ENCODE peak calls at places on chromosome 17, in eight cellular contexts. One of them, this sample, is unnamed.

GRCh38 chr17:78041401-78042179 is 83.1 kb downstream of the TNRC6C start:
- DNase-seq in amniotic stem cell: no peak
- DNase-seq in central memory CD8-positive, alpha-beta T cell: no peak
- DNase-seq in cortex of kidney: no peak
- DNase-seq in T-helper 2 cell: no peak
- DNase-seq in activated effector memory CD4-positive, alpha-beta T cell treated with Interleukin-2 at 50 U/mL for 16 hours: no peak
- DNase-seq in RPMI7951: peak; percentile 17
- DNase-seq in GM10248: no peak
- DNase-seq in this sample: no peak

GRCh38 chr17:40430272-40431230 is 12.7 kb upstream of the IGFBP4 start:
- DNase-seq in RPMI7951: no peak
- DNase-seq in T-helper 2 cell: no peak
- DNase-seq in activated effector memory CD4-positive, alpha-beta T cell treated with Interleukin-2 at 50 U/mL for 16 hours: no peak
- DNase-seq in central memory CD8-positive, alpha-beta T cell: no peak
- DNase-seq in cortex of kidney: no peak
- DNase-seq in amniotic stem cell: no peak
- DNase-seq in GM10248: no peak
- DNase-seq in this sample: no peak

GRCh38 chr17:77598241-77598620 is 360.3 kb upstream of the TNRC6C start:
- DNase-seq in GM10248: no peak
- DNase-seq in RPMI7951: no peak
- DNase-seq in cortex of kidney: no peak
- DNase-seq in central memory CD8-positive, alpha-beta T cell: no peak
- DNase-seq in amniotic stem cell: no peak
- DNase-seq in T-helper 2 cell: no peak
- DNase-seq in activated effector memory CD4-positive, alpha-beta T cell treated with Interleukin-2 at 50 U/mL for 16 hours: no peak
- DNase-seq in this sample: no peak

GRCh38 chr17:78401246-78401645 is 22.8 kb downstream of the PGS1 start:
- DNase-seq in T-helper 2 cell: no peak
- DNase-seq in RPMI7951: peak; percentile 89
- DNase-seq in activated effector memory CD4-positive, alpha-beta T cell treated with Interleukin-2 at 50 U/mL for 16 hours: no peak
- DNase-seq in central memory CD8-positive, alpha-beta T cell: no peak
- DNase-seq in GM10248: no peak
- DNase-seq in amniotic stem cell: no peak
- DNase-seq in cortex of kidney: no peak
- DNase-seq in this sample: no peak

GRCh38 chr17:57404073-57404472 is 147.8 kb downstream of the MSI2 start:
- DNase-seq in T-helper 2 cell: no peak
- DNase-seq in amniotic stem cell: no peak
- DNase-seq in GM10248: peak; percentile 41
- DNase-seq in activated effector memory CD4-positive, alpha-beta T cell treated with Interleukin-2 at 50 U/mL for 16 hours: no peak
- DNase-seq in central memory CD8-positive, alpha-beta T cell: no peak
- DNase-seq in cortex of kidney: no peak
- DNase-seq in RPMI7951: no peak
- DNase-seq in this sample: no peak

GRCh38 chr17:56613131-56613530 is 19.6 kb downstream of the NOG start:
- DNase-seq in RPMI7951: no peak
- DNase-seq in cortex of kidney: no peak
- DNase-seq in activated effector memory CD4-positive, alpha-beta T cell treated with Interleukin-2 at 50 U/mL for 16 hours: no peak
- DNase-seq in amniotic stem cell: no peak
- DNase-seq in T-helper 2 cell: no peak
- DNase-seq in GM10248: no peak
- DNase-seq in central memory CD8-positive, alpha-beta T cell: no peak
- DNase-seq in this sample: no peak

GRCh38 chr17:77842148-77842905 is 116.2 kb upstream of the TNRC6C start:
- DNase-seq in GM10248: no peak
- DNase-seq in cortex of kidney: no peak
- DNase-seq in T-helper 2 cell: no peak
- DNase-seq in activated effector memory CD4-positive, alpha-beta T cell treated with Interleukin-2 at 50 U/mL for 16 hours: no peak
- DNase-seq in amniotic stem cell: no peak
- DNase-seq in RPMI7951: peak; percentile 18
- DNase-seq in central memory CD8-positive, alpha-beta T cell: no peak
- DNase-seq in this sample: no peak

GRCh38 chr17:48484850-48485249 is 46.0 kb downstream of the HOXB1 start:
- DNase-seq in amniotic stem cell: no peak
- DNase-seq in GM10248: no peak
- DNase-seq in RPMI7951: peak; percentile 91
- DNase-seq in cortex of kidney: no peak
- DNase-seq in T-helper 2 cell: no peak
- DNase-seq in central memory CD8-positive, alpha-beta T cell: no peak
- DNase-seq in activated effector memory CD4-positive, alpha-beta T cell treated with Interleukin-2 at 50 U/mL for 16 hours: no peak
- DNase-seq in this sample: no peak

GRCh38 chr17:61463068-61463980 is 11.1 kb downstream of the TBX4 start:
- DNase-seq in RPMI7951: no peak
- DNase-seq in central memory CD8-positive, alpha-beta T cell: no peak
- DNase-seq in GM10248: no peak
- DNase-seq in amniotic stem cell: no peak
- DNase-seq in activated effector memory CD4-positive, alpha-beta T cell treated with Interleukin-2 at 50 U/mL for 16 hours: no peak
- DNase-seq in T-helper 2 cell: no peak
- DNase-seq in cortex of kidney: no peak
- DNase-seq in this sample: no peak

GRCh38 chr17:81453049-81453448 is 57.8 kb downstream of the BAHCC1 start:
- DNase-seq in T-helper 2 cell: no peak
- DNase-seq in activated effector memory CD4-positive, alpha-beta T cell treated with Interleukin-2 at 50 U/mL for 16 hours: no peak
- DNase-seq in cortex of kidney: no peak
- DNase-seq in central memory CD8-positive, alpha-beta T cell: no peak
- DNase-seq in RPMI7951: no peak
- DNase-seq in amniotic stem cell: no peak
- DNase-seq in GM10248: no peak
- DNase-seq in this sample: no peak

GRCh38 chr17:78664476-78665384 is 87.5 kb upstream of the DNAH17 start:
- DNase-seq in GM10248: no peak
- DNase-seq in central memory CD8-positive, alpha-beta T cell: no peak
- DNase-seq in T-helper 2 cell: no peak
- DNase-seq in cortex of kidney: no peak
- DNase-seq in RPMI7951: no peak
- DNase-seq in amniotic stem cell: no peak
- DNase-seq in activated effector memory CD4-positive, alpha-beta T cell treated with Interleukin-2 at 50 U/mL for 16 hours: no peak
- DNase-seq in this sample: no peak

GRCh38 chr17:17533901-17534441 is 37.8 kb upstream of the RASD1 start:
- DNase-seq in activated effector memory CD4-positive, alpha-beta T cell treated with Interleukin-2 at 50 U/mL for 16 hours: no peak
- DNase-seq in central memory CD8-positive, alpha-beta T cell: no peak
- DNase-seq in RPMI7951: no peak
- DNase-seq in cortex of kidney: no peak
- DNase-seq in GM10248: no peak
- DNase-seq in amniotic stem cell: no peak
- DNase-seq in T-helper 2 cell: no peak
- DNase-seq in this sample: no peak

GRCh38 chr17:56779898-56780777 is 53.6 kb downstream of the C17orf67 start:
- DNase-seq in GM10248: peak; percentile 88
- DNase-seq in amniotic stem cell: peak; percentile 26
- DNase-seq in RPMI7951: peak; percentile 52
- DNase-seq in activated effector memory CD4-positive, alpha-beta T cell treated with Interleukin-2 at 50 U/mL for 16 hours: peak; percentile 83
- DNase-seq in central memory CD8-positive, alpha-beta T cell: peak; percentile 79
- DNase-seq in cortex of kidney: peak; percentile 13
- DNase-seq in T-helper 2 cell: peak; percentile 69
- DNase-seq in this sample: peak; percentile 22

GRCh38 chr17:46733837-46734516 is 84.5 kb downstream of the WNT3 start:
- DNase-seq in amniotic stem cell: no peak
- DNase-seq in GM10248: no peak
- DNase-seq in RPMI7951: peak; percentile 42
- DNase-seq in central memory CD8-positive, alpha-beta T cell: no peak
- DNase-seq in cortex of kidney: no peak
- DNase-seq in T-helper 2 cell: no peak
- DNase-seq in activated effector memory CD4-positive, alpha-beta T cell treated with Interleukin-2 at 50 U/mL for 16 hours: no peak
- DNase-seq in this sample: peak; percentile 46

GRCh38 chr17:1573932-1574696 is 11.5 kb upstream of the PITPNA start:
- DNase-seq in RPMI7951: peak; percentile 65
- DNase-seq in GM10248: peak; percentile 93
- DNase-seq in cortex of kidney: no peak
- DNase-seq in T-helper 2 cell: peak; percentile 12
- DNase-seq in activated effector memory CD4-positive, alpha-beta T cell treated with Interleukin-2 at 50 U/mL for 16 hours: peak; percentile 11
- DNase-seq in amniotic stem cell: peak; percentile 45
- DNase-seq in central memory CD8-positive, alpha-beta T cell: no peak
- DNase-seq in this sample: no peak

GRCh38 chr17:50883850-50884291 is 17.7 kb upstream of the TOB1 start:
- DNase-seq in amniotic stem cell: no peak
- DNase-seq in activated effector memory CD4-positive, alpha-beta T cell treated with Interleukin-2 at 50 U/mL for 16 hours: no peak
- DNase-seq in GM10248: peak; percentile 49
- DNase-seq in cortex of kidney: no peak
- DNase-seq in central memory CD8-positive, alpha-beta T cell: no peak
- DNase-seq in RPMI7951: no peak
- DNase-seq in T-helper 2 cell: no peak
- DNase-seq in this sample: no peak

GRCh38 chr17:81263371-81264181 is 24.5 kb downstream of the NDUFAF8 start:
- DNase-seq in activated effector memory CD4-positive, alpha-beta T cell treated with Interleukin-2 at 50 U/mL for 16 hours: no peak
- DNase-seq in amniotic stem cell: no peak
- DNase-seq in T-helper 2 cell: no peak
- DNase-seq in central memory CD8-positive, alpha-beta T cell: no peak
- DNase-seq in GM10248: no peak
- DNase-seq in cortex of kidney: no peak
- DNase-seq in RPMI7951: no peak
- DNase-seq in this sample: no peak

GRCh38 chr17:13647551-13647950 is 45.8 kb upstream of the HS3ST3A1 start:
- DNase-seq in T-helper 2 cell: no peak
- DNase-seq in central memory CD8-positive, alpha-beta T cell: no peak
- DNase-seq in GM10248: no peak
- DNase-seq in activated effector memory CD4-positive, alpha-beta T cell treated with Interleukin-2 at 50 U/mL for 16 hours: no peak
- DNase-seq in amniotic stem cell: no peak
- DNase-seq in cortex of kidney: no peak
- DNase-seq in RPMI7951: no peak
- DNase-seq in this sample: no peak

GRCh38 chr17:81148986-81149533 is 16.2 kb upstream of the PVALEF start:
- DNase-seq in central memory CD8-positive, alpha-beta T cell: no peak
- DNase-seq in activated effector memory CD4-positive, alpha-beta T cell treated with Interleukin-2 at 50 U/mL for 16 hours: no peak
- DNase-seq in amniotic stem cell: no peak
- DNase-seq in cortex of kidney: no peak
- DNase-seq in RPMI7951: no peak
- DNase-seq in T-helper 2 cell: no peak
- DNase-seq in GM10248: no peak
- DNase-seq in this sample: no peak

GRCh38 chr17:40564883-40565744 is at the start of gene CCR7:
- DNase-seq in central memory CD8-positive, alpha-beta T cell: peak; percentile 86
- DNase-seq in T-helper 2 cell: peak; percentile 85
- DNase-seq in GM10248: peak; percentile 65
- DNase-seq in cortex of kidney: no peak
- DNase-seq in RPMI7951: no peak
- DNase-seq in activated effector memory CD4-positive, alpha-beta T cell treated with Interleukin-2 at 50 U/mL for 16 hours: peak; percentile 80
- DNase-seq in amniotic stem cell: no peak
- DNase-seq in this sample: no peak

GRCh38 chr17:8489841-8490240 is 54.2 kb downstream of the NDEL1 start:
- DNase-seq in RPMI7951: no peak
- DNase-seq in amniotic stem cell: no peak
- DNase-seq in central memory CD8-positive, alpha-beta T cell: no peak
- DNase-seq in T-helper 2 cell: no peak
- DNase-seq in GM10248: no peak
- DNase-seq in cortex of kidney: no peak
- DNase-seq in activated effector memory CD4-positive, alpha-beta T cell treated with Interleukin-2 at 50 U/mL for 16 hours: no peak
- DNase-seq in this sample: no peak

GRCh38 chr17:41977991-41978390 is 11.4 kb downstream of the CNP start:
- DNase-seq in cortex of kidney: no peak
- DNase-seq in RPMI7951: no peak
- DNase-seq in central memory CD8-positive, alpha-beta T cell: no peak
- DNase-seq in GM10248: no peak
- DNase-seq in activated effector memory CD4-positive, alpha-beta T cell treated with Interleukin-2 at 50 U/mL for 16 hours: no peak
- DNase-seq in T-helper 2 cell: no peak
- DNase-seq in amniotic stem cell: no peak
- DNase-seq in this sample: no peak

GRCh38 chr17:47072881-47073280 is 93.8 kb upstream of the RPRML start:
- DNase-seq in activated effector memory CD4-positive, alpha-beta T cell treated with Interleukin-2 at 50 U/mL for 16 hours: no peak
- DNase-seq in T-helper 2 cell: no peak
- DNase-seq in GM10248: no peak
- DNase-seq in cortex of kidney: no peak
- DNase-seq in RPMI7951: peak; percentile 86
- DNase-seq in central memory CD8-positive, alpha-beta T cell: no peak
- DNase-seq in amniotic stem cell: no peak
- DNase-seq in this sample: no peak

GRCh38 chr17:78997231-78997741 is 12.3 kb downstream of the CANT1 start:
- DNase-seq in amniotic stem cell: no peak
- DNase-seq in RPMI7951: no peak
- DNase-seq in cortex of kidney: no peak
- DNase-seq in T-helper 2 cell: no peak
- DNase-seq in central memory CD8-positive, alpha-beta T cell: no peak
- DNase-seq in GM10248: no peak
- DNase-seq in activated effector memory CD4-positive, alpha-beta T cell treated with Interleukin-2 at 50 U/mL for 16 hours: no peak
- DNase-seq in this sample: no peak

GRCh38 chr17:7445011-7445927 is at the start of gene CHRNB1:
- DNase-seq in activated effector memory CD4-positive, alpha-beta T cell treated with Interleukin-2 at 50 U/mL for 16 hours: peak; percentile 19
- DNase-seq in central memory CD8-positive, alpha-beta T cell: no peak
- DNase-seq in RPMI7951: peak; percentile 61
- DNase-seq in GM10248: peak; percentile 71
- DNase-seq in amniotic stem cell: no peak
- DNase-seq in T-helper 2 cell: no peak
- DNase-seq in cortex of kidney: no peak
- DNase-seq in this sample: no peak

GRCh38 chr17:59038734-59039133 is 67.9 kb downstream of the TRIM37 start:
- DNase-seq in amniotic stem cell: no peak
- DNase-seq in cortex of kidney: no peak
- DNase-seq in central memory CD8-positive, alpha-beta T cell: no peak
- DNase-seq in activated effector memory CD4-positive, alpha-beta T cell treated with Interleukin-2 at 50 U/mL for 16 hours: no peak
- DNase-seq in T-helper 2 cell: no peak
- DNase-seq in RPMI7951: no peak
- DNase-seq in GM10248: no peak
- DNase-seq in this sample: no peak

GRCh38 chr17:49132317-49132698 is 261 bp upstream of the B4GALNT2 start:
- DNase-seq in central memory CD8-positive, alpha-beta T cell: no peak
- DNase-seq in GM10248: no peak
- DNase-seq in activated effector memory CD4-positive, alpha-beta T cell treated with Interleukin-2 at 50 U/mL for 16 hours: no peak
- DNase-seq in amniotic stem cell: no peak
- DNase-seq in RPMI7951: no peak
- DNase-seq in T-helper 2 cell: no peak
- DNase-seq in cortex of kidney: no peak
- DNase-seq in this sample: no peak

GRCh38 chr17:39225308-39225973 is at the start of gene STAC2:
- DNase-seq in amniotic stem cell: no peak
- DNase-seq in central memory CD8-positive, alpha-beta T cell: no peak
- DNase-seq in RPMI7951: no peak
- DNase-seq in GM10248: no peak
- DNase-seq in cortex of kidney: no peak
- DNase-seq in activated effector memory CD4-positive, alpha-beta T cell treated with Interleukin-2 at 50 U/mL for 16 hours: no peak
- DNase-seq in T-helper 2 cell: no peak
- DNase-seq in this sample: no peak

GRCh38 chr17:6853764-6854442 is 22.4 kb upstream of the TEKT1 start:
- DNase-seq in GM10248: peak; percentile 54
- DNase-seq in amniotic stem cell: no peak
- DNase-seq in RPMI7951: no peak
- DNase-seq in T-helper 2 cell: no peak
- DNase-seq in central memory CD8-positive, alpha-beta T cell: no peak
- DNase-seq in activated effector memory CD4-positive, alpha-beta T cell treated with Interleukin-2 at 50 U/mL for 16 hours: no peak
- DNase-seq in cortex of kidney: no peak
- DNase-seq in this sample: no peak

GRCh38 chr17:49616546-49617205 is 41.0 kb downstream of the NXPH3 start:
- DNase-seq in cortex of kidney: no peak
- DNase-seq in RPMI7951: no peak
- DNase-seq in amniotic stem cell: no peak
- DNase-seq in activated effector memory CD4-positive, alpha-beta T cell treated with Interleukin-2 at 50 U/mL for 16 hours: no peak
- DNase-seq in GM10248: no peak
- DNase-seq in T-helper 2 cell: no peak
- DNase-seq in central memory CD8-positive, alpha-beta T cell: no peak
- DNase-seq in this sample: no peak

GRCh38 chr17:60110586-60110985 is 31.9 kb upstream of the HEATR6 start:
- DNase-seq in RPMI7951: no peak
- DNase-seq in amniotic stem cell: no peak
- DNase-seq in T-helper 2 cell: no peak
- DNase-seq in activated effector memory CD4-positive, alpha-beta T cell treated with Interleukin-2 at 50 U/mL for 16 hours: no peak
- DNase-seq in cortex of kidney: no peak
- DNase-seq in GM10248: no peak
- DNase-seq in central memory CD8-positive, alpha-beta T cell: no peak
- DNase-seq in this sample: no peak

GRCh38 chr17:44084131-44084538 is 13.6 kb downstream of the G6PC3 start:
- DNase-seq in central memory CD8-positive, alpha-beta T cell: no peak
- DNase-seq in RPMI7951: no peak
- DNase-seq in GM10248: peak; percentile 42
- DNase-seq in cortex of kidney: no peak
- DNase-seq in amniotic stem cell: no peak
- DNase-seq in T-helper 2 cell: no peak
- DNase-seq in activated effector memory CD4-positive, alpha-beta T cell treated with Interleukin-2 at 50 U/mL for 16 hours: no peak
- DNase-seq in this sample: no peak

GRCh38 chr17:152860-153420 is 15.6 kb downstream of the SCGB1C2 start:
- DNase-seq in cortex of kidney: no peak
- DNase-seq in RPMI7951: no peak
- DNase-seq in central memory CD8-positive, alpha-beta T cell: no peak
- DNase-seq in GM10248: no peak
- DNase-seq in T-helper 2 cell: no peak
- DNase-seq in activated effector memory CD4-positive, alpha-beta T cell treated with Interleukin-2 at 50 U/mL for 16 hours: no peak
- DNase-seq in amniotic stem cell: no peak
- DNase-seq in this sample: no peak

GRCh38 chr17:9217151-9218067 is 196.1 kb downstream of the NTN1 start:
- DNase-seq in GM10248: no peak
- DNase-seq in cortex of kidney: no peak
- DNase-seq in RPMI7951: peak; percentile 48
- DNase-seq in T-helper 2 cell: no peak
- DNase-seq in central memory CD8-positive, alpha-beta T cell: no peak
- DNase-seq in activated effector memory CD4-positive, alpha-beta T cell treated with Interleukin-2 at 50 U/mL for 16 hours: no peak
- DNase-seq in amniotic stem cell: no peak
- DNase-seq in this sample: peak; percentile 51